ENCODE peak calls at places on chromosomes 12 and 14, in six cellular contexts. X is upper lobe of right lung; H is stimulated activated CD8-positive, alpha-beta memory T cell treated with anti-CD3 and anti-CD28 coated beads, Interleukin-12 subunit alpha, Interleukin-12 subunit beta, amount 100 ng/mL, for 4 hours; J is glutamatergic neuron; W is mucosa of gallbladder; O is fibroblast of mammary gland. I is an unnamed sample.
A peak's percentile ranks its signal among the peaks of the same experiment; 100 is the strongest.

GRCh38 chr12:111819191-111820158 is 22.6 kb upstream of the MAPKAPK5 start:
- DNase-seq in X (no peak), H (no peak), J (no peak), W (no peak), O (no peak), I (no peak)

GRCh38 chr14:103629503-103630121 is 601 bp downstream of the KLC1 start:
- DNase-seq in X (peak; percentile 80), H (peak; percentile 11), J (peak; percentile 81), W (peak; percentile 36), O (no peak), I (peak; percentile 74)

GRCh38 chr12:108759914-108760313 is 28.6 kb upstream of the CORO1C start:
- DNase-seq in X (no peak), H (no peak), J (no peak), W (no peak), O (no peak), I (no peak)

GRCh38 chr12:107557026-107557425 is 128.6 kb upstream of the PWP1 start:
- DNase-seq in X (no peak), H (no peak), J (no peak), W (no peak), O (no peak), I (no peak)

GRCh38 chr14:74932401-74932901 is 9.4 kb upstream of the RPS6KL1 start:
- DNase-seq in X (no peak), H (no peak), J (peak; percentile 18), W (no peak), O (peak; percentile 56), I (no peak)

GRCh38 chr12:89185889-89186288 is 166.4 kb downstream of the DUSP6 start:
- DNase-seq in X (no peak), H (no peak), J (no peak), W (no peak), O (peak; percentile 55), I (no peak)

GRCh38 chr14:50025776-50026175 is 90.6 kb downstream of the VCPKMT start:
- DNase-seq in X (no peak), H (no peak), J (no peak), W (no peak), O (peak; percentile 76), I (no peak)

GRCh38 chr12:5088586-5089264 is 45.0 kb downstream of the KCNA5 start:
- DNase-seq in X (no peak), H (no peak), J (no peak), W (no peak), O (peak; percentile 25), I (peak; percentile 48)

GRCh38 chr12:20370001-20370381 is 1.7 kb downstream of the PDE3A start:
- DNase-seq in X (peak; percentile 55), H (no peak), J (no peak), W (peak; percentile 25), O (peak; percentile 16), I (peak; percentile 6)